ENCODE peak calls at places on chromosomes 12 and 14, in seven cellular contexts. R, F, T, Z, Q, N and H are unnamed samples.

GRCh38 chr12:80186727-80187217 is 87.4 kb downstream of the OTOGL start:
- DNase-seq in R (peak), F (peak), N (peak), Q (no peak), T (peak), Z (peak), H (peak)

GRCh38 chr12:108939594-108939993 is 59.7 kb downstream of the DAO start:
- DNase-seq in T (no peak), R (peak), Q (no peak), Z (peak), F (peak), N (peak), H (peak)

GRCh38 chr14:31568151-31568550 is 6.9 kb downstream of the NUBPL start:
- DNase-seq in Z (no peak), Q (no peak), T (no peak), F (peak), R (no peak), N (no peak), H (no peak)

GRCh38 chr14:79419571-79420327 is 791.6 kb downstream of the DIO2 start:
- DNase-seq in Z (no peak), T (no peak), F (peak), R (no peak), Q (no peak), N (no peak), H (no peak)

GRCh38 chr14:71206766-71207371 is 299.6 kb downstream of the PCNX1 start:
- DNase-seq in F (peak), T (peak), R (no peak), Z (peak), N (no peak), Q (no peak), H (no peak)

GRCh38 chr12:9365296-9365695 is 157.1 kb upstream of the PZP start:
- DNase-seq in Z (peak), F (peak), T (no peak), R (no peak), Q (no peak), N (no peak), H (no peak)

GRCh38 chr14:50859296-50859624 is 12.6 kb upstream of the ABHD12B start:
- DNase-seq in Z (no peak), Q (no peak), N (no peak), R (no peak), F (no peak), T (no peak), H (no peak)

GRCh38 chr14:77340389-77340788 is 19.6 kb downstream of the GSTZ1 start:
- DNase-seq in R (no peak), F (no peak), Q (no peak), Z (no peak), N (no peak), T (no peak), H (no peak)

GRCh38 chr14:102044566-102044965 is 42.3 kb downstream of the HSP90AA1 start:
- DNase-seq in N (no peak), Q (peak), F (no peak), T (no peak), Z (no peak), R (no peak), H (no peak)

GRCh38 chr14:38721822-38722431 is 381.1 kb downstream of the SEC23A start:
- DNase-seq in N (peak), T (peak), Q (no peak), Z (peak), R (peak), F (peak), H (peak)

GRCh38 chr14:91280129-91280528 is 35.6 kb upstream of the GPR68 start:
- DNase-seq in Z (no peak), N (no peak), T (no peak), R (no peak), Q (no peak), F (no peak), H (no peak)

GRCh38 chr14:76846331-76847047 is 20.3 kb downstream of the LRRC74A start:
- DNase-seq in Q (no peak), Z (no peak), R (no peak), F (no peak), T (no peak), N (no peak), H (no peak)

GRCh38 chr12:90883456-90883855 is 71.5 kb downstream of the CCER1 start:
- DNase-seq in Z (no peak), Q (no peak), F (no peak), R (no peak), T (no peak), N (no peak), H (no peak)

GRCh38 chr14:64974563-64974962 is 2.4 kb upstream of the RAB15 start:
- DNase-seq in Z (no peak), Q (no peak), F (no peak), R (no peak), N (peak), T (no peak), H (no peak)

GRCh38 chr12:74538491-74539258 is 1.0 kb downstream of the ATXN7L3B start:
- DNase-seq in T (no peak), F (no peak), Z (no peak), R (no peak), Q (no peak), N (no peak), H (peak)

GRCh38 chr12:117832459-117833457 is 136.0 kb downstream of the KSR2 start:
- DNase-seq in Q (no peak), R (no peak), N (no peak), F (peak), T (peak), Z (no peak), H (no peak)

GRCh38 chr12:23376238-23376637 is 573.2 kb downstream of the SOX5 start:
- DNase-seq in F (no peak), N (peak), T (no peak), Z (peak), R (no peak), Q (no peak), H (no peak)

GRCh38 chr12:109116611-109116949 is 193 bp downstream of the ACACB start:
- DNase-seq in T (no peak), Q (no peak), R (no peak), Z (no peak), N (no peak), F (no peak), H (no peak)

GRCh38 chr12:126781593-126781992 is 1485.4 kb upstream of the TMEM132C start:
- DNase-seq in R (no peak), T (no peak), Z (no peak), N (no peak), F (no peak), Q (no peak), H (no peak)

GRCh38 chr12:126784328-126784921 is 1482.5 kb upstream of the TMEM132C start:
- DNase-seq in Z (peak), N (peak), F (no peak), Q (no peak), T (peak), R (peak), H (peak)

GRCh38 chr12:126780343-126780742 is 1486.6 kb upstream of the TMEM132C start:
- DNase-seq in R (no peak), T (no peak), Q (no peak), F (no peak), N (no peak), Z (no peak), H (no peak)

DNA sequence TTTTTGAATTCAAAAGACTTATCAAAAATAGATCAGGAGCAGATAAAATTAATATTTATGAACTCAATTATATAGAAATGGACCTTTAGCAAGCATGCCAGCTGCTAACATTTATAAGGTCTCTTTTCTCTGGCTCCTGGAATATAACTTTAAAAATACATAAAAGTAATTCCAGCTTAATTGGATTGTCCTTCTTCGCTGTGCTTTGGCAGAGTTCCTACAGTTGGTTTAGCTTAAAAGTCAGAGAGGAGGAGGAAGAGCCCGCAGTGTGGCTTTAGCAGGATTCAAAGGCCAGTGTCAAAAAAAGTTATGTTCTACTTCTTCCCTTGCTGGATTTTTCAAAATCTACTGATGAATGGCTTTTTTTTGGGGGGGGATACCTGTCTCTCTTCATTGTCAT is 1484.9 kb upstream of the TMEM132C start:
- DNase-seq in T (no peak), Z (no peak), N (no peak), F (no peak), R (no peak), Q (no peak), H (no peak)
- H3K4me3 ChIP-seq in T (no peak), Z (no peak), N (no peak), F (no peak), R (no peak), Q (no peak), H (no peak)

GRCh38 chr14:30270200-30271161 is 288.5 kb upstream of the G2E3 start:
- DNase-seq in T (peak), F (peak), N (peak), Z (peak), Q (peak), R (peak), H (peak)
- H3K4me3 ChIP-seq in T (peak), F (peak), N (peak), Z (peak), Q (no peak), R (no peak), H (peak)

DNA sequence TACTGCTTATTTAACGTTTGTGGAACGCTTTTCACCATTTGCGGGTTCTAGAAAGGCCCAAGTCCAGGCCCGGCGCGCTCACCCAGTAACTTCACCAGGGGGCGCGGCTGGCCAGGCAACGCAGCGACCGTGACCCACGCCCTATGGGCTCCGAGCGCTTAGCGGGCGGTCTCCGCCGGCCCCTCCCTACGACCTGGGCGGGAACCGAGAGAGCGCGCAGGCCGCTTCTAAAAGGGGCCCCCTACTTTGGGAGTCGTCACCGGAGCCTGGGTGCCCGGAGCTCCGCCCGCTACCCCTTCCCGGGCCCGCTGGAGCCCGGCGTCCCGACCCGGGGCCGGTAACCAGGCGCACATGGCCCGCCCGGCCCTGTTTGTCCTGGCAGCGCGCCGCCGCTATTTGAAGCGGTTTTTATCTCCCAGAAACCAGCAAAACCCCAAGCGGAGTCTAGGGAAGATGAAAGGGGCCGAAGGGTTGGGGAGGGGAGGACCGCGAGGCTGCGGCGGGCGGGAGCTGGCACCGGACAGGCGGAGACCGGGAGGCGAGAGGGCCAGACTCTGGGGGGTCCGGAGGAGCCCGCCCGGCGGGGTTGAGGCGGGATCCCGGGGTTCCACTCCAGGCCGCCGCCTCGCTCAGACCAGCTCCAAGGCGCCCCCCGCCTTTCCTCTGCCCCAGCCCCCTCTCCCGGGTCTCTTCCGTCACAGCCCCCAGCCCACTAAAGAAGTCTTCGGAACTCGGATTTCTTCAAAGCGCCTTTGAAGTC is 3.5 kb upstream of the AAAS start:
- DNase-seq in T (peak), Z (peak), R (peak), Q (peak), N (peak), F (peak), H (peak)
- H3K4me3 ChIP-seq in T (peak), Z (peak), R (peak), Q (peak), N (peak), F (peak), H (peak)

GRCh38 chr12:7058850-7059249 is 1.7 kb upstream of the C1S start:
- DNase-seq in T (no peak), N (no peak), F (no peak), R (no peak), Q (no peak), Z (no peak), H (no peak)

GRCh38 chr12:7059780-7060179 is 738 bp upstream of the C1S start:
- DNase-seq in Z (no peak), T (no peak), R (no peak), N (no peak), F (no peak), Q (no peak), H (no peak)

GRCh38 chr12:7061138-7061537 is 620 bp downstream of the C1S start:
- DNase-seq in F (no peak), N (no peak), R (no peak), T (no peak), Z (no peak), Q (no peak), H (no peak)

GRCh38 chr12:7060353-7060954 is at the start of gene C1S:
- DNase-seq in Q (no peak), R (no peak), T (peak), N (peak), Z (peak), F (peak), H (no peak)

GRCh38 chr12:7061596-7061995 is 1.1 kb downstream of the C1S start:
- DNase-seq in Z (no peak), R (no peak), T (no peak), Q (no peak), F (no peak), N (no peak), H (no peak)
- H3K4me3 ChIP-seq in Z (no peak), R (no peak), T (peak), Q (peak), F (no peak), N (no peak), H (no peak)

GRCh38 chr14:23008836-23009235 is 1.1 kb downstream of the C14orf93 start:
- DNase-seq in Q (no peak), F (no peak), Z (no peak), N (no peak), R (no peak), T (no peak), H (peak)
- H3K4me3 ChIP-seq in Q (no peak), F (no peak), Z (no peak), N (no peak), R (peak), T (no peak), H (peak)

GRCh38 chr14:60637138-60637489 is 12.2 kb downstream of the SIX1 start:
- DNase-seq in Q (no peak), N (peak), R (no peak), F (no peak), Z (no peak), T (no peak), H (no peak)

GRCh38 chr14:60640859-60641721 is 8.2 kb downstream of the SIX1 start:
- DNase-seq in Z (no peak), T (no peak), Q (no peak), N (peak), F (no peak), R (no peak), H (no peak)

GRCh38 chr14:60639677-60640076 is 9.6 kb downstream of the SIX1 start:
- DNase-seq in Q (no peak), F (no peak), R (no peak), T (no peak), Z (no peak), N (no peak), H (no peak)

GRCh38 chr14:60634153-60634552 is 15.1 kb downstream of the SIX1 start:
- DNase-seq in N (no peak), T (no peak), F (no peak), R (no peak), Q (no peak), Z (no peak), H (no peak)

DNA sequence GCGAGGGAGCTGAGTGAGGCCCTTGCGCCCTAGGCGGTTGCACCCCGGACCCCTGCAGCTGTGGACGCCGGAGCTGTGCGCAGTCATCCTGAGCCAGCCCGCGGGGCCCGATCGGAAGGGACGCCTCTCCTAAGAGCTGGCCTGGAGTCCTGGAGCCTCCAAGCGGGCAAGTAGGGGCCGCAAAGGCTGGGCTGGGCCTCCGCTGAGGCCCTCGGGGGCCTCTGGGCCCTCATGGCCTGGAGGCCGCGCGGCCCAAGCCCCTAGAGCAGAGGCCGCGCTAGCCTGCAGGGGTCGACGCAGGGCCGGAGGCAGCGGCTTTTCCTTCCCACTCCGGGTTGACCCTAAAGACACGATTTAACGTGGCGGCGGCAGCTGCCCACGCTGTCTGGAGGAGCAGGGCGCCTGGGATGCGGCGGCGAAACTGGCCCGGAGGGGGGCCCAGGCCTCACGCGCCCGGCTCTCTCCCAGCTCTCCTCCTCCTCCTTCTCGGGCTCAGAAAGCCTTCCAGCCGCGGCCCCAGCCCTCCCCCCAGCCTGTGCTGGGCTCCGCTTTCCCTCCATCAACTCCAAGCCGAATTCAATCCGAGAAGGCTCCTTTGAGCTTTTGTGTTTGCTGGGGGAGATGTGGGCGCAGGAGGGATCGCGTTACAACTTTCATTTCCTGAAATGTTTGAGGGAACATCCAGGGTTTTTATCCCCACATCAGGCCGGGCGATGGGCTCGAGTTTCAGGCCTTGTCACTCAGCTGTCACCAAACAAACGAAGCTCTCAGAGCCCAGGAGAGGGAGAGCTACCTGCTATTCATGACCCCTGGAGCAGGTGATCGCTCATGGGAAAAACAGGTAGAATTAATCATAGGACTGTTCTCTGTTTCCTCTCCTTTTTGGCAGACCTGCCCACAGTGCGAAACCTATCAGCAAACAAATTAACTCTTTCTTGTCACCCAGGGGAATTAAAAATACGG is 11.5 kb downstream of the SIX1 start:
- DNase-seq in F (peak), Q (peak), Z (peak), R (no peak), N (peak), T (no peak), H (no peak)
- H3K4me3 ChIP-seq in F (peak), Q (peak), Z (peak), R (no peak), N (peak), T (peak), H (no peak)

DNA sequence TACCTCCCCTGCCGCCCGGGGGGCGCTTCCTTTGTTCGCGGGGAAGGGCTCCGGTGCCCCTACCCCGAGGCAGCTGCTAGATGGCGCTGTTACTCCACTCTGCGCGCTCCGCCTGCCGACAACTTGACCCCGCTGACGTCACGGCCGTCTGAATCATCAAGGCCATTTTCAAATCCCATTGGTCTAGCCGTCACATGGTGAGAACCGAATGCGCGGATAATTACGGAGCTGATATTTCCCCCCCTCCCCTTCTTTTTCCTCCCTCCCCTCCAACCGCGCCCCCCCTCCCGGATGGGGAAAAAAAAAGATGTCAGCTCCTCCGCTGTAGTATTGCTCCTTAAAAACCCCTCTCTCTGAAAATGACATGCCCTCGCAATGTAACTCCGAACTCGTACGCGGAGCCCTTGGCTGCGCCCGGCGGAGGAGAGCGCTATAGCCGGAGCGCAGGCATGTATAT is at the start of gene HOXC10:
- DNase-seq in Q (no peak), N (peak), T (peak), Z (peak), F (peak), R (peak), H (peak)
- H3K4me3 ChIP-seq in Q (no peak), N (no peak), T (peak), Z (no peak), F (no peak), R (no peak), H (peak)

GRCh38 chr12:580813-581212 is 82.4 kb downstream of the NINJ2 start:
- DNase-seq in R (no peak), Z (no peak), Q (no peak), T (no peak), N (no peak), F (no peak), H (no peak)
- H3K4me3 ChIP-seq in R (no peak), Z (no peak), Q (no peak), T (no peak), N (no peak), F (no peak), H (no peak)